ENCODE peak calls at places on chromosomes 2 and 18, in four cellular contexts. Y, W, H and T are unnamed samples.
A peak's percentile ranks its signal among the peaks of the same experiment; 100 is the strongest.

GRCh38 chr18:6396276-6396675 is 18.4 kb downstream of the L3MBTL4 start:
- DNase-seq in Y (no peak), H (no peak), W (no peak), T (no peak)

GRCh38 chr2:69931832-69932595 is 17.1 kb downstream of the MXD1 start:
- DNase-seq in W (no peak), Y (no peak), H (no peak), T (no peak)

GRCh38 chr2:159788218-159788617 is 9.8 kb downstream of the CD302 start:
- DNase-seq in H (no peak), Y (peak; percentile 73), W (no peak), T (no peak)

GRCh38 chr2:233021771-233022170 is 8.7 kb upstream of the NGEF start:
- DNase-seq in Y (no peak), H (no peak), W (no peak), T (no peak)

GRCh38 chr2:179263015-179263414 is 1.6 kb downstream of the SESTD1 start:
- DNase-seq in H (no peak), Y (no peak), W (no peak), T (no peak)

GRCh38 chr2:237270556-237270955 is 143.4 kb downstream of the COL6A3 start:
- DNase-seq in H (no peak), Y (no peak), W (no peak), T (no peak)

GRCh38 chr2:196105956-196106355 is 37.3 kb upstream of the DNAH7 start:
- DNase-seq in H (no peak), W (no peak), Y (no peak), T (no peak)

GRCh38 chr2:185456517-185456916 is 282.1 kb upstream of the FSIP2 start:
- DNase-seq in H (no peak), Y (no peak), W (no peak), T (no peak)

GRCh38 chr18:48932462-48932818 is 18.3 kb downstream of the SMAD7 start:
- DNase-seq in Y (no peak), W (no peak), H (no peak), T (peak; percentile 49)

GRCh38 chr2:159712929-159713575 is 746 bp downstream of the MARCHF7 start:
- DNase-seq in Y (no peak), W (no peak), H (no peak), T (no peak)

GRCh38 chr2:157413342-157414035 is 30.4 kb downstream of the CYTIP start:
- DNase-seq in W (no peak), H (no peak), Y (no peak), T (no peak)

GRCh38 chr18:13910501-13910900 is 4.8 kb downstream of the MC2R start:
- DNase-seq in Y (no peak), H (no peak), W (no peak), T (no peak)

GRCh38 chr2:82968381-82968780 is 1490.7 kb downstream of the SUCLG1 start:
- DNase-seq in W (no peak), Y (no peak), H (no peak), T (no peak)

GRCh38 chr18:77013777-77014525 is 118.6 kb downstream of the MBP start:
- DNase-seq in H (no peak), Y (no peak), W (no peak), T (no peak)

GRCh38 chr18:6785001-6785400 is 55.5 kb downstream of the ARHGAP28 start:
- DNase-seq in W (no peak), Y (no peak), H (no peak), T (no peak)

GRCh38 chr2:172211507-172211906 is 108.8 kb upstream of the DLX2 start:
- DNase-seq in H (no peak), W (no peak), Y (no peak), T (no peak)

GRCh38 chr2:13745324-13745723 is 887.2 kb upstream of the LRATD1 start:
- DNase-seq in H (peak; percentile 6), Y (no peak), W (no peak), T (no peak)

GRCh38 chr2:46679761-46680160 is 200.4 kb downstream of the TMEM247 start:
- DNase-seq in H (no peak), Y (no peak), W (no peak), T (no peak)

GRCh38 chr2:128457716-128458115 is 139.0 kb upstream of the HS6ST1 start:
- DNase-seq in W (no peak), Y (no peak), H (no peak), T (no peak)

GRCh38 chr2:229445013-229445412 is 173.9 kb upstream of the PID1 start:
- DNase-seq in H (no peak), Y (no peak), W (no peak), T (no peak)

GRCh38 chr2:45755585-45756330 is 104.3 kb downstream of the PRKCE start:
- DNase-seq in Y (no peak), W (no peak), H (no peak), T (no peak)

GRCh38 chr2:67057123-67057522 is 340.0 kb upstream of the ETAA1 start:
- DNase-seq in Y (no peak), H (no peak), W (no peak), T (no peak)

GRCh38 chr2:224287533-224287932 is 114.4 kb downstream of the FAM124B start:
- DNase-seq in Y (no peak), W (no peak), H (no peak), T (peak; percentile 41)

GRCh38 chr18:63586431-63586830 is 712 bp upstream of the SERPINB13 start:
- DNase-seq in W (no peak), H (no peak), Y (no peak), T (no peak)

GRCh38 chr2:133444411-133444934 is 123.8 kb downstream of the NCKAP5 start:
- DNase-seq in W (no peak), Y (no peak), H (no peak), T (no peak)

GRCh38 chr2:226746206-226746800 is 53.3 kb downstream of the IRS1 start:
- DNase-seq in H (no peak), Y (no peak), W (no peak), T (no peak)

GRCh38 chr2:84435331-84436081 is 23.6 kb downstream of the SUCLG1 start:
- DNase-seq in W (no peak), Y (no peak), H (no peak), T (no peak)

GRCh38 chr2:121856358-121856757 is 100.9 kb downstream of the TSN start:
- DNase-seq in Y (no peak), H (no peak), W (no peak), T (no peak)

GRCh38 chr2:60465736-60466135 is 87.7 kb downstream of the BCL11A start:
- DNase-seq in W (no peak), H (no peak), Y (no peak), T (no peak)

GRCh38 chr2:73995810-73996209 is 11.1 kb downstream of the TET3 start:
- DNase-seq in H (no peak), Y (no peak), W (no peak), T (no peak)

GRCh38 chr2:168320267-168320666 is 72.9 kb upstream of the STK39 start:
- DNase-seq in W (no peak), Y (no peak), H (no peak), T (no peak)

GRCh38 chr2:16254356-16254965 is 314.1 kb downstream of the MYCN start:
- DNase-seq in Y (no peak), H (no peak), W (no peak), T (no peak)

GRCh38 chr2:16615687-16616615 is 49.7 kb downstream of the CYRIA start:
- DNase-seq in W (no peak), Y (no peak), H (peak; percentile 50), T (no peak)